ENCODE peak calls at places on chromosomes 7 and 10, in eight cellular contexts. R, P, M, G, Q, T, F and W are unnamed samples.
A peak's percentile ranks its signal among the peaks of the same experiment; 100 is the strongest.

GRCh38 chr10:75111906-75112703 is 649 bp downstream of the SAMD8 start:
- DNase-seq in R (peak; percentile 34), P (peak; percentile 72), M (peak; percentile 62), G (peak; percentile 42), Q (peak; percentile 62), T (peak; percentile 51), F (no peak), W (peak; percentile 23)

GRCh38 chr7:27160147-27160545 is 3.7 kb upstream of the HOXA7 start:
- DNase-seq in R (no peak), P (no peak), M (peak; percentile 32), G (peak; percentile 2), Q (peak; percentile 61), T (no peak), F (peak; percentile 63), W (no peak)

GRCh38 chr10:80158598-80159127 is 26.1 kb downstream of the PLAC9 start:
- DNase-seq in R (no peak), P (no peak), M (peak; percentile 84), G (peak; percentile 86), Q (no peak), T (peak; percentile 98), F (no peak), W (no peak)

GRCh38 chr10:102801496-102801895 is 35.7 kb downstream of the CYP17A1 start:
- DNase-seq in R (no peak), P (no peak), M (no peak), G (no peak), Q (no peak), T (no peak), F (no peak), W (no peak)

GRCh38 chr10:105197960-105198359 is 556.9 kb downstream of the SORCS3 start:
- DNase-seq in R (no peak), P (no peak), M (no peak), G (no peak), Q (no peak), T (no peak), F (no peak), W (no peak)

GRCh38 chr10:88952647-88953111 is at the start of gene ACTA2:
- DNase-seq in R (no peak), P (no peak), M (peak; percentile 87), G (peak; percentile 66), Q (no peak), T (peak; percentile 94), F (no peak), W (no peak)

GRCh38 chr7:101916041-101916800 is 98.8 kb downstream of the CUX1 start:
- DNase-seq in R (no peak), P (no peak), M (no peak), G (no peak), Q (no peak), T (no peak), F (peak; percentile 31), W (no peak)

GRCh38 chr7:69920802-69921201 is 322.5 kb downstream of the AUTS2 start:
- DNase-seq in R (no peak), P (no peak), M (no peak), G (no peak), Q (no peak), T (peak; percentile 14), F (no peak), W (no peak)

GRCh38 chr7:45073843-45074737 is 14.7 kb downstream of the NACAD start:
- DNase-seq in R (no peak), P (no peak), M (no peak), G (peak; percentile 94), Q (no peak), T (no peak), F (no peak), W (no peak)

GRCh38 chr7:129898502-129899160 is 54.1 kb downstream of the UBE2H start:
- DNase-seq in R (no peak), P (no peak), M (no peak), G (no peak), Q (no peak), T (no peak), F (no peak), W (no peak)

GRCh38 chr7:32618987-32619386 is 123.7 kb downstream of the AVL9 start:
- DNase-seq in R (no peak), P (no peak), M (no peak), G (no peak), Q (no peak), T (peak; percentile 7), F (no peak), W (no peak)

GRCh38 chr7:120716306-120716705 is 141.6 kb downstream of the TSPAN12 start:
- DNase-seq in R (no peak), P (no peak), M (no peak), G (no peak), Q (no peak), T (no peak), F (no peak), W (no peak)

GRCh38 chr10:133097961-133098360 is 10.2 kb downstream of the ADGRA1 start:
- DNase-seq in R (no peak), P (no peak), M (no peak), G (no peak), Q (no peak), T (no peak), F (no peak), W (no peak)

GRCh38 chr10:13117842-13118783 is 18.1 kb downstream of the OPTN start:
- DNase-seq in R (no peak), P (no peak), M (no peak), G (no peak), Q (no peak), T (no peak), F (no peak), W (no peak)

GRCh38 chr7:25314094-25314708 is 85.9 kb upstream of the NPVF start:
- DNase-seq in R (no peak), P (no peak), M (no peak), G (no peak), Q (no peak), T (no peak), F (no peak), W (no peak)

GRCh38 chr10:119299531-119299930 is 92.2 kb downstream of the GRK5 start:
- DNase-seq in R (no peak), P (peak; percentile 5), M (no peak), G (no peak), Q (no peak), T (no peak), F (no peak), W (no peak)

GRCh38 chr10:70849582-70850016 is 33.9 kb downstream of the SGPL1 start:
- DNase-seq in R (no peak), P (no peak), M (no peak), G (no peak), Q (no peak), T (peak; percentile 96), F (no peak), W (no peak)

GRCh38 chr10:34228066-34228465 is 587.0 kb downstream of the PARD3 start:
- DNase-seq in R (no peak), P (no peak), M (no peak), G (no peak), Q (no peak), T (no peak), F (no peak), W (no peak)
- H3K9me3 ChIP-seq in R (no peaks in the 10 kb centered on the region), P (no peaks in the 10 kb centered on the region), M (no peaks in the 10 kb centered on the region), G (no peaks in the 10 kb centered on the region), Q (no peaks in the 10 kb centered on the region), T (no peaks in the 10 kb centered on the region), F (no peaks in the 10 kb centered on the region), W (no peaks in the 10 kb centered on the region)

GRCh38 chr10:43134126-43134905 is 3.9 kb upstream of the CSGALNACT2 start:
- DNase-seq in R (no peak), P (no peak), M (no peak), G (no peak), Q (no peak), T (no peak), F (no peak), W (no peak)

GRCh38 chr10:43135064-43135463 is 3.2 kb upstream of the CSGALNACT2 start:
- DNase-seq in R (no peak), P (no peak), M (no peak), G (no peak), Q (no peak), T (no peak), F (no peak), W (no peak)

GRCh38 chr10:43136432-43136831 is 1.8 kb upstream of the CSGALNACT2 start:
- DNase-seq in R (no peak), P (no peak), M (no peak), G (no peak), Q (peak; percentile 45), T (no peak), F (no peak), W (no peak)

GRCh38 chr10:43136995-43137700 is 1.1 kb upstream of the CSGALNACT2 start:
- DNase-seq in R (no peak), P (no peak), M (no peak), G (no peak), Q (no peak), T (peak; percentile 38), F (no peak), W (no peak)

GRCh38 chr10:43135656-43136055 is 2.6 kb upstream of the CSGALNACT2 start:
- DNase-seq in R (no peak), P (no peak), M (no peak), G (no peak), Q (no peak), T (no peak), F (no peak), W (no peak)
- H3K9me3 ChIP-seq in R (no peaks in the 10 kb centered on the region), P (no peaks in the 10 kb centered on the region), M (no peaks in the 10 kb centered on the region), G (no peaks in the 10 kb centered on the region), Q (no peaks in the 10 kb centered on the region), T (no peaks in the 10 kb centered on the region), F (no peaks in the 10 kb centered on the region), W (no peaks in the 10 kb centered on the region)

GRCh38 chr10:62084434-62084833 is 182.9 kb downstream of the ARID5B start:
- DNase-seq in R (no peak), P (no peak), M (no peak), G (no peak), Q (no peak), T (peak; percentile 61), F (no peak), W (no peak)

GRCh38 chr10:62083868-62084267 is 182.4 kb downstream of the ARID5B start:
- DNase-seq in R (no peak), P (no peak), M (peak; percentile 69), G (peak; percentile 70), Q (no peak), T (peak; percentile 76), F (no peak), W (no peak)

GRCh38 chr10:62082270-62082669 is 180.8 kb downstream of the ARID5B start:
- DNase-seq in R (no peak), P (no peak), M (no peak), G (no peak), Q (no peak), T (peak; percentile 33), F (no peak), W (no peak)

GRCh38 chr10:62082729-62083412 is 181.4 kb downstream of the ARID5B start:
- DNase-seq in R (no peak), P (peak; percentile 58), M (no peak), G (no peak), Q (peak; percentile 58), T (peak; percentile 75), F (no peak), W (peak; percentile 22)

DNA sequence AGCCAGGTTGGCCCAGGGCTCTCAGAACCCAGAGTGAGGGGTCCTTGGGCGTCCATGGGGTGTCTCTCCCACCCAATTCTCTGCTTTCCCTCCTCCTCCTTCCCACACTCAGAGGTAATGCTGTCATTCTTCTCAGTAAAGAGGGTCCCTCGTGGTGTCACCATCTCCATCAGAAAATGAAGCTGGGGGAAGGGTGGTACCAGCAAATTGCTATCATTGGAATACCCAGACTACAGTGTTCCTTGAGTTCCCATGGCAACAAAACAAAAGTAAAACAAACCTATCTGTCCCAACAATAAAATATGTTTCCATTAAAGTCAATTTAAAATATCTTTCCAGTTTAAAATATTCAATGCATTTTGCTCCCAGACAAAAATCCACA is 181.9 kb downstream of the ARID5B start:
- DNase-seq in R (no peak), P (no peak), M (no peak), G (no peak), Q (no peak), T (peak; percentile 52), F (no peak), W (no peak)
- H3K9me3 ChIP-seq in R (no peaks in the 10 kb centered on the region), P (no peaks in the 10 kb centered on the region), M (no peaks in the 10 kb centered on the region), G (no peaks in the 10 kb centered on the region), Q (no peaks in the 10 kb centered on the region), T (no peaks in the 10 kb centered on the region), F (no peaks in the 10 kb centered on the region), W (no peaks in the 10 kb centered on the region)

GRCh38 chr7:63080831-63081230 is 917.8 kb upstream of the ZNF722 start:
- DNase-seq in R (no peak), P (no peak), M (no peak), G (no peak), Q (no peak), T (no peak), F (no peak), W (no peak)
- H3K9me3 ChIP-seq in R (no peaks in the 10 kb centered on the region), P (no peaks in the 10 kb centered on the region), M (no peaks in the 10 kb centered on the region), G (peaks cover 10% of the 10 kb centered on the region), Q (peaks cover 3% of the 10 kb centered on the region), T (no peaks in the 10 kb centered on the region), F (peaks cover 8% of the 10 kb centered on the region), W (peaks cover 2% of the 10 kb centered on the region)